ENCODE peak calls at places on chromosomes 1 and 21, in four cellular contexts. I is NCI-H774, T is IMR-90, B is activated T-helper 1 cell treated with Interleukin-2 at 50 U/mL for 16 hours. S is an unnamed sample.

GRCh38 chr1:38138498-38139233 is 92.1 kb upstream of the POU3F1 start:
- DNase-seq in I (no peak), B (no peak), T (peak; percentile 97), S (no peak)

GRCh38 chr1:35884934-35885333 is 1.9 kb downstream of the AGO1 start:
- DNase-seq in T (no peak), I (no peak), B (no peak), S (no peak)

GRCh38 chr1:85580046-85580411 is 532 bp upstream of the CCN1 start:
- DNase-seq in B (no peak), T (peak; percentile 83), I (no peak), S (no peak)

GRCh38 chr1:172589553-172589952 is 56.6 kb downstream of the SUCO start:
- DNase-seq in I (no peak), B (no peak), T (no peak), S (no peak)

GRCh38 chr1:79781261-79781660 is 774.7 kb upstream of the ADGRL4 start:
- DNase-seq in I (no peak), B (no peak), T (peak; percentile 10), S (no peak)

GRCh38 chr1:36965301-36966159 is 68.8 kb downstream of the GRIK3 start:
- DNase-seq in I (no peak), T (no peak), B (no peak), S (no peak)

GRCh38 chr1:52739699-52740467 is 13.6 kb downstream of the ZYG11B start:
- DNase-seq in B (no peak), T (no peak), I (no peak), S (no peak)

GRCh38 chr1:225848044-225848955 is 33.9 kb downstream of the TMEM63A start:
- DNase-seq in B (no peak), T (peak; percentile 56), I (no peak), S (peak; percentile 58)

GRCh38 chr1:67439277-67440029 is 9.3 kb upstream of the SERBP1 start:
- DNase-seq in T (no peak), B (no peak), I (no peak), S (no peak)

GRCh38 chr1:202750761-202751160 is 40.5 kb upstream of the SYT2 start:
- DNase-seq in B (no peak), T (no peak), I (no peak), S (no peak)

GRCh38 chr1:8332806-8333205 is 14.9 kb downstream of the SLC45A1 start:
- DNase-seq in T (no peak), I (no peak), B (no peak), S (no peak)

GRCh38 chr1:204523605-204524215 is 7.5 kb downstream of the MDM4 start:
- DNase-seq in I (no peak), B (no peak), T (no peak), S (no peak)

GRCh38 chr1:212467843-212468482 is 35.2 kb downstream of the NENF start:
- DNase-seq in B (no peak), T (no peak), I (no peak), S (no peak)

GRCh38 chr1:26145960-26146294 is 13.0 kb upstream of the FAM110D start:
- DNase-seq in T (no peak), B (no peak), I (no peak), S (no peak)

GRCh38 chr1:184648856-184649201 is 105.8 kb downstream of the EDEM3 start:
- DNase-seq in B (no peak), I (no peak), T (no peak), S (no peak)

GRCh38 chr21:34037446-34037845 is 35.9 kb upstream of the MRPS6 start:
- DNase-seq in T (peak; percentile 75), B (no peak), I (no peak), S (no peak)

GRCh38 chr1:14849038-14849437 is 250.6 kb downstream of the KAZN start:
- DNase-seq in B (no peak), T (no peak), I (no peak), S (no peak)

GRCh38 chr1:151831605-151832004 is at the start of gene RORC:
- DNase-seq in T (no peak), B (no peak), I (peak; percentile 2), S (no peak)

GRCh38 chr1:211938473-211939080 is 96.8 kb downstream of the INTS7 start:
- DNase-seq in I (no peak), B (no peak), T (no peak), S (no peak)

GRCh38 chr1:29682918-29683314 is 446.6 kb downstream of the PTPRU start:
- DNase-seq in T (peak; percentile 28), I (no peak), B (no peak), S (no peak)

GRCh38 chr1:91798741-91799140 is 87.2 kb downstream of the TGFBR3 start:
- DNase-seq in T (no peak), B (no peak), I (no peak), S (no peak)

GRCh38 chr1:210347112-210347511 is 18.4 kb downstream of the HHAT start:
- DNase-seq in I (no peak), T (no peak), B (no peak), S (no peak)

GRCh38 chr1:241825581-241825980 is 22.4 kb upstream of the EXO1 start:
- DNase-seq in B (no peak), I (no peak), T (peak; percentile 52), S (no peak)

GRCh38 chr1:153348511-153349362 is at the start of gene PGLYRP4:
- DNase-seq in I (no peak), T (no peak), B (no peak), S (no peak)

GRCh38 chr1:164602142-164602429 is 43.1 kb downstream of the PBX1 start:
- DNase-seq in T (no peak), B (no peak), I (peak; percentile 77), S (no peak)

GRCh38 chr1:92123868-92124267 is 43.7 kb downstream of the BTBD8 start:
- DNase-seq in I (no peak), B (no peak), T (no peak), S (peak; percentile 8)

GRCh38 chr1:98104285-98104684 is 183.5 kb upstream of the DPYD start:
- DNase-seq in I (no peak), T (peak; percentile 87), B (no peak), S (no peak)

GRCh38 chr1:112544011-112544688 is 35.4 kb downstream of the WNT2B start:
- DNase-seq in B (no peak), T (peak; percentile 95), I (no peak), S (no peak)

GRCh38 chr21:43958364-43959158 is 53.5 kb upstream of the TRAPPC10 start:
- DNase-seq in B (no peak), T (no peak), I (no peak), S (no peak)